ENCODE peak calls at places on chromosomes 13 and 19, in seven cellular contexts. M is fibroblast of pulmonary artery; Y is stimulated activated naive B cell treated with anti-CD40 and anti-IgM and Interleukin-4, amounts not matched to agents 10 μg/mL and 1 μg/mL and 100 μg/mL, for 72 hours; A is RPMI7951; S is stimulated activated effector memory CD8-positive, alpha-beta T cell treated with anti-CD3 and anti-CD28 coated beads, Interleukin-12 subunit alpha, Interleukin-12 subunit beta, amount 100 ng/mL, for 72 hours; W is hypothalamus; L is fibroblast of the aortic adventitia. J is an unnamed sample.

GRCh38 chr19:5369962-5370367 is 29.4 kb upstream of the PTPRS start:
- DNase-seq in M (peak; percentile 28), Y (peak; percentile 30), A (peak; percentile 35), S (peak; percentile 80), W (no peak), L (no peak), J (peak; percentile 81)

GRCh38 chr19:3868770-3869456 is at the start of gene ZFR2:
- DNase-seq in M (no peak), Y (no peak), A (no peak), S (no peak), W (no peak), L (no peak), J (peak; percentile 63)

GRCh38 chr13:44188257-44188656 is 185.4 kb upstream of the SERP2 start:
- DNase-seq in M (peak; percentile 63), Y (no peak), A (peak; percentile 78), S (no peak), W (no peak), L (peak; percentile 56), J (no peak)

GRCh38 chr13:111508902-111509509 is 188.6 kb downstream of the TEX29 start:
- DNase-seq in M (no peak), Y (no peak), A (no peak), S (no peak), W (no peak), L (no peak), J (no peak)

GRCh38 chr13:98629055-98629454 is 52.1 kb upstream of the STK24 start:
- DNase-seq in M (no peak), Y (no peak), A (no peak), S (no peak), W (no peak), L (no peak), J (no peak)

GRCh38 chr19:1683869-1684572 is 31.6 kb upstream of the TCF3 start:
- DNase-seq in M (no peak), Y (no peak), A (no peak), S (no peak), W (no peak), L (no peak), J (no peak)

GRCh38 chr13:25167775-25168174 is 4.3 kb downstream of the AMER2 start:
- DNase-seq in M (no peak), Y (no peak), A (no peak), S (no peak), W (no peak), L (no peak), J (no peak)

GRCh38 chr19:35468637-35469036 is 20.6 kb downstream of the FFAR2 start:
- DNase-seq in M (peak; percentile 46), Y (peak; percentile 70), A (peak; percentile 30), S (peak; percentile 73), W (no peak), L (peak; percentile 13), J (peak; percentile 28)

GRCh38 chr19:17871878-17872250 is at the start of gene SLC5A5:
- DNase-seq in M (no peak), Y (no peak), A (no peak), S (no peak), W (no peak), L (no peak), J (peak; percentile 58)

GRCh38 chr19:7456964-7457541 is 31.8 kb downstream of the PEX11G start:
- DNase-seq in M (no peak), Y (no peak), A (no peak), S (no peak), W (no peak), L (no peak), J (no peak)

GRCh38 chr13:94352057-94352456 is 127.4 kb downstream of the DCT start:
- DNase-seq in M (no peak), Y (no peak), A (no peak), S (no peak), W (no peak), L (peak; percentile 16), J (no peak)

GRCh38 chr19:38544569-38545315 is 73.0 kb downstream of the MAP4K1 start:
- DNase-seq in M (peak; percentile 7), Y (no peak), A (peak; percentile 69), S (no peak), W (no peak), L (peak; percentile 9), J (no peak)

GRCh38 chr13:21338651-21339278 is 120.3 kb downstream of the ZDHHC20 start:
- DNase-seq in M (no peak), Y (no peak), A (no peak), S (no peak), W (no peak), L (no peak), J (no peak)

GRCh38 chr13:81275666-81276258 is 934.8 kb upstream of the SPRY2 start:
- DNase-seq in M (no peak), Y (no peak), A (no peak), S (no peak), W (no peak), L (no peak), J (peak; percentile 6)

GRCh38 chr13:19713186-19713965 is 69.4 kb downstream of the PSPC1 start:
- DNase-seq in M (peak; percentile 80), Y (no peak), A (peak; percentile 81), S (no peak), W (no peak), L (peak; percentile 40), J (no peak)

GRCh38 chr19:14804755-14805154 is 26.4 kb upstream of the ADGRE2 start:
- DNase-seq in M (no peak), Y (no peak), A (no peak), S (no peak), W (no peak), L (no peak), J (no peak)

GRCh38 chr13:114264886-114265611 is 16.4 kb upstream of the UPF3A start:
- DNase-seq in M (peak; percentile 44), Y (no peak), A (no peak), S (no peak), W (no peak), L (peak; percentile 52), J (no peak)

J was measured in nephron progenitor cell.